ENCODE peak calls at places on chromosome 21, in six cellular contexts. U is fibroblast of lung, C is GM12878, T is dorsolateral prefrontal cortex, S is lung, E is Peyer's patch. R is an unnamed sample.

GRCh38 chr21:43971201-43971991 is 40.7 kb upstream of the TRAPPC10 start:
- DNase-seq in U (no peak), C (no peak), T (no peak), S (no peak), E (no peak), R (no peak)

GRCh38 chr21:35663856-35664606 is 396.3 kb downstream of the SETD4 start:
- DNase-seq in U (no peak), C (no peak), T (no peak), S (no peak), E (no peak), R (no peak)

GRCh38 chr21:38219049-38219628 is 37.7 kb upstream of the KCNJ15 start:
- DNase-seq in U (peak), C (no peak), T (no peak), S (peak), E (no peak), R (peak)

GRCh38 chr21:27735699-27736098 is 768.8 kb upstream of the ADAMTS5 start:
- DNase-seq in U (no peak), C (no peak), T (no peak), S (no peak), E (no peak), R (no peak)

GRCh38 chr21:38492002-38492401 is 6.3 kb downstream of the ERG start:
- DNase-seq in U (no peak), C (no peak), T (no peak), S (no peak), E (no peak), R (no peak)

GRCh38 chr21:37060296-37060695 is 12.6 kb downstream of the PIGP start:
- DNase-seq in U (peak), C (no peak), T (peak), S (peak), E (no peak), R (no peak)

GRCh38 chr21:46617267-46618051 is 12.6 kb upstream of the S100B start:
- DNase-seq in U (peak), C (no peak), T (no peak), S (no peak), E (no peak), R (no peak)

GRCh38 chr21:41924355-41924754 is 29.5 kb downstream of the C2CD2 start:
- DNase-seq in U (peak), C (no peak), T (no peak), S (no peak), E (no peak), R (no peak)

GRCh38 chr21:39885119-39885848 is 18.0 kb downstream of the PCP4 start:
- DNase-seq in U (peak), C (no peak), T (no peak), S (no peak), E (no peak), R (no peak)

GRCh38 chr21:26246073-26246472 is 75.5 kb upstream of the APP start:
- DNase-seq in U (no peak), C (no peak), T (no peak), S (no peak), E (no peak), R (no peak)

GRCh38 chr21:38170283-38170682 is 86.5 kb upstream of the KCNJ15 start:
- DNase-seq in U (peak), C (no peak), T (no peak), S (peak), E (no peak), R (no peak)

GRCh38 chr21:38768385-38769071 is 37.2 kb upstream of the ETS2 start:
- DNase-seq in U (peak), C (no peak), T (no peak), S (no peak), E (no peak), R (no peak)

GRCh38 chr21:29904359-29905282 is 35.2 kb downstream of the GRIK1 start:
- DNase-seq in U (peak), C (no peak), T (no peak), S (no peak), E (no peak), R (no peak)

GRCh38 chr21:40255665-40256064 is 388.4 kb downstream of the PCP4 start:
- DNase-seq in U (no peak), C (no peak), T (no peak), S (no peak), E (no peak), R (no peak)

GRCh38 chr21:34669149-34669879 is 520 bp downstream of the CLIC6 start:
- DNase-seq in U (no peak), C (no peak), T (no peak), S (no peak), E (no peak), R (no peak)

GRCh38 chr21:35034203-35034926 is 14.7 kb downstream of the RUNX1 start:
- DNase-seq in U (no peak), C (no peak), T (no peak), S (no peak), E (no peak), R (no peak)

GRCh38 chr21:27043377-27043776 is 76.5 kb upstream of the ADAMTS5 start:
- DNase-seq in U (no peak), C (no peak), T (no peak), S (no peak), E (no peak), R (no peak)

GRCh38 chr21:34351786-34352241 is 12.0 kb upstream of the KCNE2 start:
- DNase-seq in U (peak), C (peak), T (peak), S (no peak), E (peak), R (peak)

GRCh38 chr21:31977816-31978215 is 105.0 kb downstream of the HUNK start:
- DNase-seq in U (no peak), C (no peak), T (no peak), S (no peak), E (no peak), R (no peak)

GRCh38 chr21:27149034-27149433 is 182.1 kb upstream of the ADAMTS5 start:
- DNase-seq in U (peak), C (no peak), T (no peak), S (no peak), E (no peak), R (no peak)

GRCh38 chr21:26170471-26171309 is at the start of gene APP:
- DNase-seq in U (peak), C (no peak), T (peak), S (peak), E (peak), R (no peak)

GRCh38 chr21:35303085-35303484 is 254.0 kb upstream of the RUNX1 start:
- DNase-seq in U (peak), C (no peak), T (no peak), S (no peak), E (no peak), R (no peak)

GRCh38 chr21:38148046-38148445 is 108.7 kb upstream of the KCNJ15 start:
- DNase-seq in U (no peak), C (no peak), T (no peak), S (no peak), E (no peak), R (no peak)

GRCh38 chr21:35925497-35925896 is 134.8 kb downstream of the SETD4 start:
- DNase-seq in U (peak), C (no peak), T (no peak), S (no peak), E (no peak), R (no peak)

GRCh38 chr21:33588485-33589335 is at the start of gene DONSON:
- DNase-seq in U (peak), C (peak), T (peak), S (peak), E (peak), R (peak)

GRCh38 chr21:18951291-18952038 is 547.9 kb upstream of the TMPRSS15 start:
- DNase-seq in U (no peak), C (no peak), T (no peak), S (no peak), E (no peak), R (no peak)

GRCh38 chr21:26177187-26177586 is 6.6 kb upstream of the APP start:
- DNase-seq in U (peak), C (no peak), T (no peak), S (no peak), E (no peak), R (no peak)

GRCh38 chr21:28142692-28143091 is 850.0 kb downstream of the LTN1 start:
- DNase-seq in U (peak), C (no peak), T (no peak), S (no peak), E (no peak), R (no peak)

GRCh38 chr21:26715116-26715515 is 130.1 kb downstream of the ADAMTS1 start:
- DNase-seq in U (no peak), C (no peak), T (no peak), S (no peak), E (no peak), R (no peak)

GRCh38 chr21:45583831-45584509 is 41.7 kb upstream of the SLC19A1 start:
- DNase-seq in U (no peak), C (no peak), T (peak), S (no peak), E (no peak), R (no peak)
- H3K4me3 ChIP-seq in U (no peak), C (no peak), T (no peak), S (no peak), E (no peak), R (no peak)

DNA sequence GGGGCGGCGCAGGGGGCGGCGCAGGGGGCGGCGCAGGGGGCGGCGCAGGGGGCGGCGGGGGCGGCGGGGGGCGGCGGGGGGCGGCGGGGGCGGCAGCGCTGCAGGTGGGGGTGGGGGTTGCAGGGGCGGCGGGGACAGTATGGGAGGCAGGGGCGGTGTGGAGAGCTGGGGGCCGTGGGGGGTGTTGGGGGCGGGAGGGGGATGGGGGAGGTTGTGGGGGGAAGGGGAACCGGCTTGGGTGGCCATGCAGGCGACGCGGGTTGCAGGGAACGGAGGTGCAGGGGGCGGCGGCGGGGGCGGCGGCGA is 13.0 kb upstream of the SLC19A1 start:
- DNase-seq in U (no peak), C (no peak), T (no peak), S (no peak), E (no peak), R (no peak)
- H3K4me3 ChIP-seq in U (peak), C (peak), T (peak), S (no peak), E (peak), R (no peak)

GRCh38 chr21:42925114-42925907 is at the start of gene ERVH48-1:
- DNase-seq in U (no peak), C (no peak), T (peak), S (no peak), E (no peak), R (no peak)
- H3K4me3 ChIP-seq in U (no peak), C (no peak), T (no peak), S (no peak), E (no peak), R (no peak)

GRCh38 chr21:14763695-14764064 is 217.6 kb upstream of the SAMSN1 start:
- DNase-seq in U (no peak), C (no peak), T (no peak), S (no peak), E (no peak), R (no peak)
- H3K4me3 ChIP-seq in U (no peak), C (peak), T (no peak), S (no peak), E (no peak), R (no peak)

R was measured in GM12864.